ENCODE peak calls at places on chromosomes 4 and X, in eight cellular contexts. D is heart left ventricle, O is ovary, W is H1, Z is A549, G is uterus, Y is testis, Q is prostate gland. K is an unnamed sample.
A peak's percentile ranks its signal among the peaks of the same experiment; 100 is the strongest.

GRCh38 chr4:153341575-153342090 is 2.9 kb upstream of the MND1 start:
- DNase-seq in D (no peak), O (no peak), W (no peak), Z (no peak), G (no peak), Y (no peak), Q (no peak), K (no peak)

GRCh38 chrX:29634516-29634915 is 580.8 kb upstream of the MAGEB2 start:
- DNase-seq in D (no peak), O (no peak), W (no peak), Z (no peak), G (no peak), Y (no peak), Q (no peak), K (no peak)

GRCh38 chrX:124086411-124086810 is 124.9 kb downstream of the STAG2 start:
- DNase-seq in D (no peak), O (no peak), W (no peak), Z (no peak), G (no peak), Y (no peak), Q (no peak), K (no peak)

GRCh38 chr4:3217771-3218170 is 31.2 kb upstream of the MSANTD1 start:
- DNase-seq in D (peak; percentile 21), O (peak; percentile 22), W (no peak), Z (no peak), G (no peak), Y (no peak), Q (no peak), K (no peak)

GRCh38 chrX:20372533-20372932 is 105.8 kb upstream of the RPS6KA3 start:
- DNase-seq in D (no peak), O (no peak), W (no peak), Z (no peak), G (no peak), Y (no peak), Q (no peak), K (no peak)

GRCh38 chr4:96164814-96165351 is 325.0 kb downstream of the PDHA2 start:
- DNase-seq in D (no peak), O (no peak), W (no peak), Z (no peak), G (no peak), Y (no peak), Q (no peak), K (no peak)

GRCh38 chrX:11558972-11559371 is 106.7 kb downstream of the ARHGAP6 start:
- DNase-seq in D (no peak), O (no peak), W (peak; percentile 43), Z (peak; percentile 8), G (no peak), Y (no peak), Q (no peak), K (peak; percentile 2)

GRCh38 chrX:53265771-53266170 is 15.6 kb downstream of the IQSEC2 start:
- DNase-seq in D (no peak), O (no peak), W (no peak), Z (no peak), G (no peak), Y (no peak), Q (no peak), K (no peak)

GRCh38 chr4:2817701-2818350 is 24.9 kb downstream of the SH3BP2 start:
- DNase-seq in D (no peak), O (no peak), W (peak; percentile 85), Z (no peak), G (no peak), Y (no peak), Q (no peak), K (peak; percentile 68)

GRCh38 chrX:28312965-28313364 is 274.3 kb upstream of the IL1RAPL1 start:
- DNase-seq in D (no peak), O (no peak), W (no peak), Z (no peak), G (no peak), Y (no peak), Q (no peak), K (no peak)

GRCh38 chr4:180949825-180950224 is 1293.4 kb upstream of the TENM3 start:
- DNase-seq in D (no peak), O (no peak), W (no peak), Z (no peak), G (no peak), Y (no peak), Q (no peak), K (no peak)

GRCh38 chrX:148938348-148938747 is 437.9 kb downstream of the AFF2 start:
- DNase-seq in D (no peak), O (no peak), W (no peak), Z (no peak), G (no peak), Y (no peak), Q (no peak), K (no peak)

GRCh38 chr4:175873707-175874106 is 61.6 kb upstream of the GPM6A start:
- DNase-seq in D (no peak), O (no peak), W (no peak), Z (no peak), G (no peak), Y (no peak), Q (no peak), K (no peak)

GRCh38 chr4:105896984-105897760 is 1.9 kb downstream of the NPNT start:
- DNase-seq in D (no peak), O (no peak), W (no peak), Z (no peak), G (no peak), Y (no peak), Q (no peak), K (peak; percentile 38)

GRCh38 chr4:105896461-105896939 is 1.2 kb downstream of the NPNT start:
- DNase-seq in D (no peak), O (no peak), W (no peak), Z (no peak), G (no peak), Y (no peak), Q (no peak), K (no peak)

GRCh38 chr4:105895609-105896460 is 564 bp downstream of the NPNT start:
- DNase-seq in D (peak; percentile 32), O (peak; percentile 39), W (peak; percentile 69), Z (peak; percentile 6), G (peak; percentile 19), Y (peak; percentile 26), Q (peak; percentile 67), K (peak; percentile 66)

GRCh38 chr4:105894570-105895323 is 524 bp upstream of the NPNT start:
- DNase-seq in D (no peak), O (no peak), W (peak; percentile 70), Z (no peak), G (no peak), Y (peak; percentile 19), Q (peak; percentile 48), K (peak; percentile 86)

GRCh38 chr4:105895324-105895608 is at the start of gene NPNT:
- DNase-seq in D (peak; percentile 24), O (peak; percentile 33), W (no peak), Z (no peak), G (peak; percentile 15), Y (no peak), Q (no peak), K (no peak)
- TF ChIP-seq POLR2A in D (peak; percentile 23), O (no peak), W (no peak), Z (no peak), G (no peak), Y (no peak), Q (peak; percentile 49), K (peak; percentile 96)

DNA sequence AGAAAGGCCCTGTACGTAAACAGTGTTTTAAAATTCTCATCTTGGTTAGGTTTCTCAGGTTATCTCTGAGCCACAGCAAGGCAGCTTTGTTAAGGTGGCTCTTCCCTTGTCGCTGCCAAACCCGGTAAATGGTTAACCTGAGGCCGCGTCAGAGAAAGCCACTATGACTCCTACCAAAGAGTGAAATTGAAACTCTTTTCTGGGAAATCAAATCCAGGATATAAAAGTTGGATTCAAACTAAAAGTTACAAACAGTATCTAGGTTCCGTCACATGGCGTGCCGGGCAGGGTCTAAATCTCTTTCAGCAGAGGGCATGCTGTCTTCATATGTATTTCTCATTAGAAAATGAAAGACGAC is 433 bp downstream of the MMAA start:
- DNase-seq in D (peak; percentile 31), O (peak; percentile 47), W (no peak), Z (peak; percentile 48), G (peak; percentile 36), Y (peak; percentile 68), Q (peak; percentile 45), K (peak; percentile 47)
- H3K27ac ChIP-seq in D (peak overlapping the region; percentile 93), O (peak overlapping the region; percentile 91), W (peak overlapping the region; percentile 46), Z (peak overlapping the region; percentile 96), G (peak overlapping the region; percentile 95), Y (peak overlapping the region; percentile 95), Q (peak overlapping the region; percentile 95), K (peak overlapping the region; percentile 92)

GRCh38 chr4:14726441-14727405 is 275.6 kb upstream of the CPEB2 start:
- DNase-seq in D (no peak), O (no peak), W (no peak), Z (peak; percentile 40), G (no peak), Y (no peak), Q (peak; percentile 38), K (no peak)

GRCh38 chr4:14729605-14730004 is 272.7 kb upstream of the CPEB2 start:
- DNase-seq in D (no peak), O (no peak), W (no peak), Z (no peak), G (no peak), Y (no peak), Q (no peak), K (no peak)
- TF ChIP-seq POLR2A in D (no peak), O (no peak), W (no peak), Z (no peak), G (no peak), Y (no peak), Q (no peak), K (no peak)

DNA sequence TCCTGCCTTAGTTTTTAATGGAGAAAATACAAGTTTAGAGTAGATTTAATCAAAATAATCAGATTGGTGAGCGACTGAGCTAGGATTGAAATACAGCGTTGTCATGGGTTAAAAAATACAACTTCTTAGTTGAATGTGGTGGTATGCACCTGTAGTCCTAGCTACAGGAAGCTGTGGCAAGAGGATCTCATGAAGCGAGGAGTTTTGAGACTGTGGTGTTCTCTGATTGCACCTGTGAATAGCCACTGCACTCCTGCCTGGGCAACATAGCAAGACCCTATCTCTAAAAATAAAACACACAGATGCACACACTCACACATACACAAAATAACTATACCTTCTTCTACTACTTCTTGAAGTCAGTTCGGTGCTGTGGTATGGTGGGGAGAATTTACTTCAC is 19.8 kb upstream of the GBA3 start:
- DNase-seq in D (no peak), O (no peak), W (no peak), Z (no peak), G (no peak), Y (no peak), Q (no peak), K (no peak)
- H3K27ac ChIP-seq in D (no peak overlapping the region), O (no peak overlapping the region), W (no peak overlapping the region), Z (no peak overlapping the region), G (no peak overlapping the region), Y (no peak overlapping the region), Q (no peak overlapping the region), K (no peak overlapping the region)

DNA sequence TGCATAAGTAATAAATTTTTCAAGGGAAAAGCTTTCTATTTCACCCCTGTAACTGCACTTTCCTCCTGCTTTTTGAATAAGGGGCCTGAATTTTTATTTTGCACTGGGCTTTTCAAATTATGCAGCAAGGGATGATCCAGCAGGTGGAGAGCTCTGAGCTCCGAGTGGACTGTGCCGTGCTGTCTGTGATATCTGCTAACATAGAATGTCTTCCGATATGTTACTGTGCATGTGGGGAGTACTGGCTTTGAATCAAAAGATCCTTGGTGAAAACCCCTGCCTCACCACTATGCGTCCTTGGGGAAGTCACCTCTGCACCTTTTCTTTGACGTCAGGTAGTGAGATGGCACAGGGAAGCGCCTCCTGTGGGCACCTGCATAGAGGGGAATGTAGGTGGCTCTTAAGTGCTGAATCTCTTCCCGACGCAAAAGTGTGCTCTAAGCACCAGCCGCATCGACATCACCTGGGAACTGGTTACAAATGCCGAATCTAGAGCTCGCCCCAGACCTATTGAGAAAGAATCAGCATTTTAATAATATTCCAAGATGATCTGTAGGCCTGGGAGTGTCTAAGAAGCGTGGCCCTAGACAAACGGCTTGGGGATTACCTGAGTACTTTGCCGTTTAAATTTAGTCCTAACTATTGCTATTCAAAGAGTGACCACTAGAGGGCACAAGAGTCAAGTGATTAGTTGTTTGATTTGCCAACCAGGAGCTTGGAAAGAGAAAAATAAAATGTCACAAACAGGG is 19.2 kb upstream of the WFS1 start:
- DNase-seq in D (no peak), O (no peak), W (peak; percentile 62), Z (peak; percentile 58), G (no peak), Y (no peak), Q (peak; percentile 67), K (no peak)
- TF ChIP-seq POLR2A in D (no peak), O (no peak), W (no peak), Z (no peak), G (no peak), Y (no peak), Q (no peak), K (no peak)

K was measured in thyroid gland.